ENCODE peak calls at places on chromosome 1, in nine cellular contexts. One of them, this sample, is unnamed.
A peak's percentile ranks its signal among the peaks of the same experiment; 100 is the strongest.

GRCh38 chr1:101520302-101520701 is 283.5 kb downstream of the S1PR1 start:
- DNase-seq in body of pancreas: peak; percentile 9
- DNase-seq in neuronal stem cell: peak; percentile 44
- DNase-seq in sigmoid colon: no peak
- DNase-seq in GM23338: peak; percentile 80
- DNase-seq in cardiac muscle cell: peak; percentile 69
- DNase-seq in substantia nigra: no peak
- DNase-seq in aorta: no peak
- DNase-seq in tibial nerve: no peak
- DNase-seq in this sample: no peak

GRCh38 chr1:114118351-114118990 is 35.2 kb downstream of the SYT6 start:
- DNase-seq in neuronal stem cell: no peak
- DNase-seq in sigmoid colon: peak; percentile 40
- DNase-seq in GM23338: peak; percentile 78
- DNase-seq in cardiac muscle cell: no peak
- DNase-seq in body of pancreas: no peak
- DNase-seq in substantia nigra: no peak
- DNase-seq in tibial nerve: no peak
- DNase-seq in aorta: no peak
- DNase-seq in this sample: no peak

GRCh38 chr1:61502011-61502410 is 222.9 kb downstream of the TM2D1 start:
- DNase-seq in sigmoid colon: no peak
- DNase-seq in body of pancreas: no peak
- DNase-seq in cardiac muscle cell: no peak
- DNase-seq in tibial nerve: no peak
- DNase-seq in aorta: no peak
- DNase-seq in GM23338: no peak
- DNase-seq in substantia nigra: no peak
- DNase-seq in neuronal stem cell: no peak
- DNase-seq in this sample: no peak

GRCh38 chr1:102002057-102002456 is 5.3 kb upstream of the OLFM3 start:
- DNase-seq in body of pancreas: no peak
- DNase-seq in aorta: no peak
- DNase-seq in GM23338: no peak
- DNase-seq in tibial nerve: no peak
- DNase-seq in sigmoid colon: no peak
- DNase-seq in neuronal stem cell: no peak
- DNase-seq in cardiac muscle cell: no peak
- DNase-seq in substantia nigra: no peak
- DNase-seq in this sample: no peak

GRCh38 chr1:16392740-16393139 is 25.7 kb downstream of the SZRD1 start:
- DNase-seq in GM23338: no peak
- DNase-seq in cardiac muscle cell: no peak
- DNase-seq in body of pancreas: no peak
- DNase-seq in tibial nerve: no peak
- DNase-seq in aorta: no peak
- DNase-seq in neuronal stem cell: no peak
- DNase-seq in substantia nigra: no peak
- DNase-seq in sigmoid colon: no peak
- DNase-seq in this sample: no peak

GRCh38 chr1:10494754-10495474 is 20.2 kb downstream of the PEX14 start:
- DNase-seq in sigmoid colon: peak; percentile 79
- DNase-seq in aorta: peak; percentile 78
- DNase-seq in neuronal stem cell: peak; percentile 72
- DNase-seq in GM23338: peak; percentile 85
- DNase-seq in cardiac muscle cell: peak; percentile 69
- DNase-seq in body of pancreas: peak; percentile 74
- DNase-seq in tibial nerve: peak; percentile 37
- DNase-seq in substantia nigra: peak; percentile 52
- DNase-seq in this sample: peak; percentile 80

GRCh38 chr1:52752427-52752826 is 26.2 kb downstream of the ZYG11B start:
- DNase-seq in cardiac muscle cell: peak; percentile 19
- DNase-seq in tibial nerve: no peak
- DNase-seq in body of pancreas: no peak
- DNase-seq in GM23338: no peak
- DNase-seq in substantia nigra: no peak
- DNase-seq in neuronal stem cell: no peak
- DNase-seq in sigmoid colon: no peak
- DNase-seq in aorta: no peak
- DNase-seq in this sample: no peak

GRCh38 chr1:204975568-204976235 is 67.3 kb upstream of the CNTN2 start:
- DNase-seq in substantia nigra: peak; percentile 9
- DNase-seq in cardiac muscle cell: peak; percentile 63
- DNase-seq in neuronal stem cell: peak; percentile 61
- DNase-seq in aorta: no peak
- DNase-seq in body of pancreas: peak; percentile 57
- DNase-seq in tibial nerve: peak; percentile 26
- DNase-seq in GM23338: peak; percentile 79
- DNase-seq in sigmoid colon: no peak
- DNase-seq in this sample: peak; percentile 45

GRCh38 chr1:53546409-53547155 is 87.4 kb downstream of the DMRTB1 start:
- DNase-seq in cardiac muscle cell: no peak
- DNase-seq in tibial nerve: no peak
- DNase-seq in sigmoid colon: peak; percentile 40
- DNase-seq in neuronal stem cell: no peak
- DNase-seq in substantia nigra: no peak
- DNase-seq in aorta: peak; percentile 19
- DNase-seq in GM23338: no peak
- DNase-seq in body of pancreas: no peak
- DNase-seq in this sample: peak; percentile 16

GRCh38 chr1:181112071-181112929 is 23.8 kb downstream of the IER5 start:
- DNase-seq in body of pancreas: peak; percentile 95
- DNase-seq in tibial nerve: peak; percentile 35
- DNase-seq in neuronal stem cell: no peak
- DNase-seq in cardiac muscle cell: peak; percentile 98
- DNase-seq in aorta: peak; percentile 88
- DNase-seq in sigmoid colon: peak; percentile 94
- DNase-seq in substantia nigra: no peak
- DNase-seq in GM23338: no peak
- DNase-seq in this sample: no peak

DNA sequence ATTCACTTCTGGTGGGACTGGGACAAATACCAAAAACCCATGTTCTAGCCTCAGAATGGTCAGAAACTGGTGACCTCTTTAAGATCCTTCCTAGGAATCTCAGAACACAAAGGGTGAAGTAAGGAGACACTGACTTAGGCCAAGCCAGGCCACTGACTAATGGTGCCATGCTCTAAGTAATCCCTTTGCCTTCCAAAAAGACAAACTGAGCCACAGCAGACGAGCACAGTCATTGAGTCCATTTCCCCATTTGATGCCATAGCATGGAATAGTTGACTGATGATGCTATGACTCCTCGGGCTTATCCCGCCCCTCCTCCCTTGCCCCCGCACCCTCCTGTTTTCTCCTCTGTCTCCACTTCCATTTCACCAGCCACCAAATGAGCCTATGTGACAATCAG is 145.8 kb upstream of the ZNF648 start:
- DNase-seq in tibial nerve: no peak
- DNase-seq in body of pancreas: no peak
- DNase-seq in neuronal stem cell: no peak
- DNase-seq in sigmoid colon: no peak
- DNase-seq in cardiac muscle cell: no peak
- DNase-seq in aorta: no peak
- DNase-seq in substantia nigra: no peak
- DNase-seq in GM23338: no peak
- DNase-seq in this sample: no peak
- H3K27ac ChIP-seq in tibial nerve: peak overlapping the region; percentile 78
- H3K27ac ChIP-seq in body of pancreas: no peak overlapping the region
- H3K27ac ChIP-seq in neuronal stem cell: no peak overlapping the region
- H3K27ac ChIP-seq in sigmoid colon: peak overlapping the region; percentile 55
- H3K27ac ChIP-seq in cardiac muscle cell: no peak overlapping the region
- H3K27ac ChIP-seq in aorta: peak overlapping the region; percentile 43
- H3K27ac ChIP-seq in substantia nigra: no peak overlapping the region
- H3K27ac ChIP-seq in GM23338: no peak overlapping the region
- H3K27ac ChIP-seq in this sample: no peak overlapping the region

GRCh38 chr1:1069061-1069710 is 4.9 kb downstream of the RNF223 start:
- DNase-seq in substantia nigra: no peak
- DNase-seq in sigmoid colon: no peak
- DNase-seq in neuronal stem cell: peak; percentile 82
- DNase-seq in tibial nerve: no peak
- DNase-seq in cardiac muscle cell: peak; percentile 55
- DNase-seq in aorta: peak; percentile 66
- DNase-seq in GM23338: peak; percentile 82
- DNase-seq in body of pancreas: peak; percentile 85
- DNase-seq in this sample: peak; percentile 71
- H3K27ac ChIP-seq in substantia nigra: no peak overlapping the region
- H3K27ac ChIP-seq in sigmoid colon: no peak overlapping the region
- H3K27ac ChIP-seq in neuronal stem cell: peak overlapping the region; percentile 42
- H3K27ac ChIP-seq in tibial nerve: peak overlapping the region; percentile 62
- H3K27ac ChIP-seq in cardiac muscle cell: no peak overlapping the region
- H3K27ac ChIP-seq in aorta: no peak overlapping the region
- H3K27ac ChIP-seq in GM23338: no peak overlapping the region
- H3K27ac ChIP-seq in body of pancreas: peak overlapping the region; percentile 68
- H3K27ac ChIP-seq in this sample: no peak overlapping the region

DNA sequence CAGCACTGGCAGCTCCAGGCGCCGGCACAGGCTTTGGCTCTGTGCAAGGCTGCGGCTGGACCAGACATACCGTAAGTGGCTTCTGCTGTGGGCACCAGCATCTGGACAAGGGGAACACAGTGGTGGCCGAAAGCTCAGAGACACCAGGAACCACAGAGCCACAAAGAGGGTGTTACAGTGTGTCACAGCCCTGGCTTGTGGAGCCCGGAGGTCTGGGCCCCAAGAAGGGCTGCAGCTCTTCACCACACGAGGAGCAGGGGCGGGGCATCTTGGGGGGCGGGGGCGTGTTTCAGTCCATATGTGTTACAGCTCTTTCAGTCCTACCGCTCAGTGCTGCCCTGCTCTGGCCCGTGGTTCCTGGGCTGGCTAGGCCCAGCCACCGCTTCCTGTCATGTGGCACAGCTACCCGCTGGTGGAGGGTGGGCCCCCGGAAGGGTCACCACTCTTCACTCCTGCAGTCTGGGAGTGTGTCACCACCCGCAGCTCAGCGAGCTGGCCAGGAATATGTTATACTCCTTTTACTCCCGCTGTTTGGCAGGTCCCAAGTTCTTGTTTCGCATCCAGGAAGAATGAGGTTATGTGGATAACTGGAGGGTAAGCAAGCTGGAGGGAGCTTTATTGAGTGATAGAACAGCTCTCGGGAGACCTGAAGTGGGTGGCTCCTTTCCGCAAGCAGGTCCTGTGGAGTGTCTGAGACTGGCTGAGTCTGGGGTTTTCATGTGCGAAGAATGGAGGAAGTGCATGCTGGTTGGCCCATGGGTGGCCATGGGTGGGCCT is 3.3 kb upstream of the LSM10 start:
- DNase-seq in aorta: peak; percentile 94
- DNase-seq in substantia nigra: peak; percentile 21
- DNase-seq in sigmoid colon: peak; percentile 87
- DNase-seq in GM23338: peak; percentile 87
- DNase-seq in cardiac muscle cell: peak; percentile 72
- DNase-seq in body of pancreas: peak; percentile 75
- DNase-seq in neuronal stem cell: peak; percentile 64
- DNase-seq in tibial nerve: peak; percentile 40
- DNase-seq in this sample: peak; percentile 22
- H3K27ac ChIP-seq in aorta: no peak overlapping the region
- H3K27ac ChIP-seq in substantia nigra: peak overlapping the region; percentile 49
- H3K27ac ChIP-seq in sigmoid colon: no peak overlapping the region
- H3K27ac ChIP-seq in GM23338: peak overlapping the region; percentile 63
- H3K27ac ChIP-seq in cardiac muscle cell: peak overlapping the region; percentile 93
- H3K27ac ChIP-seq in body of pancreas: peak overlapping the region; percentile 36
- H3K27ac ChIP-seq in neuronal stem cell: peak overlapping the region; percentile 83
- H3K27ac ChIP-seq in tibial nerve: peak overlapping the region; percentile 50
- H3K27ac ChIP-seq in this sample: peak overlapping the region; percentile 18

DNA sequence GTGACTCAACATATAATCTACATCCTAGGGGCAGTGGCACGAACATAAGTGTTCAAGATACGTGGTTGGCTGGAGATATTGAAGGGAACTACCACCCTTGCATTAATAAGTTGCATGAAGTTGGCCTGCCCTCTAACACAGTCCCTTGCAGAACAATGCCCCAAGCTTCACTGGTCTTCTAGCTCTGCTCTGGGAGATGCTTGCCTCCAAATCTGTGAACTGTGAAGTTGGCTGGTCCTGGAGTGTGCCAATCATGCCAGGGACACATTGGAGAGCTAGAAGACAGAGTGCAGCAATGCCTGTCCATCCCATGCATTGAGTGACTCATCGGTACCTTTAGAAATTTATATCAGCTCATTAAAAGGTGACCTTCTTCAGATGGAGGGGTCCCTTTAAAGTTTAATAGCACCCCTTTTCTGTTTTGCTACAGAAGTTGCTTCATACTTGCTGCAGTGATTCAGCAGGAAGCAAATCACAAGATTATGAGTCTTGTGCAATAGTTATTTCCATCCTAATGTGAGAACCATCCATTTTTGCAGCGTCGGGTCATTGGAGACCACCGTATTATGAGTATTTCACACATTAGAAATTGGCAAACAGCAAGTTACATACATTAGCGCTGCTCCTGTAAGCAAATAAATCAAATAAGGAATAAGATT is 55.2 kb upstream of the KAZN start:
- DNase-seq in neuronal stem cell: no peak
- DNase-seq in cardiac muscle cell: peak; percentile 77
- DNase-seq in GM23338: no peak
- DNase-seq in tibial nerve: no peak
- DNase-seq in substantia nigra: no peak
- DNase-seq in body of pancreas: no peak
- DNase-seq in aorta: no peak
- DNase-seq in sigmoid colon: no peak
- DNase-seq in this sample: no peak
- H3K27ac ChIP-seq in neuronal stem cell: no peak overlapping the region
- H3K27ac ChIP-seq in cardiac muscle cell: no peak overlapping the region
- H3K27ac ChIP-seq in GM23338: no peak overlapping the region
- H3K27ac ChIP-seq in tibial nerve: no peak overlapping the region
- H3K27ac ChIP-seq in substantia nigra: no peak overlapping the region
- H3K27ac ChIP-seq in body of pancreas: no peak overlapping the region
- H3K27ac ChIP-seq in aorta: no peak overlapping the region
- H3K27ac ChIP-seq in sigmoid colon: no peak overlapping the region
- H3K27ac ChIP-seq in this sample: no peak overlapping the region

DNA sequence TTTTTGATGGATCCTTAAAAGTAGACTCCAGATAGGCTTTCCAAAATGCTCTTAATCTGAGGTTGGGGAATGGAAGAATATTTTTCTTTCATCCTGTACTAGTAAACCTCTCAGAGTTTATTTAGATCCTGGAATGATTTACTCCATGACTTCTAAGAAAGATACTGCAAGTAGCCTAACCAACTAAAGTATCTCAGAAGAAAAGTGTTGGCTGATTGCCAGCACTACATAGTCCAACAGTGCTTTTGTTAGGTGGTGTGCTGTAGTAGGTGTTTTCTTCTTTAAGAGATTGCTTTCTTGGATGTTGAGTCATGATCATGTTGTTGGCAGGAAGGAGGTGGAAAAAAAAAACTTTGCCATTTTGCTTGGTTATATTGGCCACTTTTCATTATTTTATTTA is 119.8 kb downstream of the OSBPL9 start:
- DNase-seq in substantia nigra: no peak
- DNase-seq in tibial nerve: no peak
- DNase-seq in GM23338: no peak
- DNase-seq in neuronal stem cell: no peak
- DNase-seq in sigmoid colon: no peak
- DNase-seq in aorta: no peak
- DNase-seq in body of pancreas: peak; percentile 31
- DNase-seq in cardiac muscle cell: peak; percentile 79
- DNase-seq in this sample: no peak
- H3K27ac ChIP-seq in substantia nigra: no peak overlapping the region
- H3K27ac ChIP-seq in tibial nerve: no peak overlapping the region
- H3K27ac ChIP-seq in GM23338: no peak overlapping the region
- H3K27ac ChIP-seq in neuronal stem cell: no peak overlapping the region
- H3K27ac ChIP-seq in sigmoid colon: no peak overlapping the region
- H3K27ac ChIP-seq in aorta: no peak overlapping the region
- H3K27ac ChIP-seq in body of pancreas: peak overlapping the region; percentile 4
- H3K27ac ChIP-seq in cardiac muscle cell: peak overlapping the region; percentile 49
- H3K27ac ChIP-seq in this sample: no peak overlapping the region